ENCODE peak calls at places on chromosomes 16 and 17, in seven cellular contexts. S is substantia nigra; P is CD8-positive, alpha-beta T cell; K is RWPE1; Z is right lobe of liver; O is Peyer's patch; V is NT2/D1. L is an unnamed sample.
A peak's percentile ranks its signal among the peaks of the same experiment; 100 is the strongest.

GRCh38 chr17:79026345-79027273 is 2.6 kb downstream of the C1QTNF1 start:
- DNase-seq in S (no peak), P (no peak), K (peak; percentile 90), Z (peak; percentile 45), O (peak; percentile 79), V (no peak), L (no peak)

GRCh38 chr17:41772218-41772585 is 14.3 kb downstream of the JUP start:
- DNase-seq in S (no peak), P (no peak), K (peak; percentile 70), Z (peak; percentile 63), O (peak; percentile 84), V (no peak), L (no peak)

GRCh38 chr17:55774834-55775233 is 24.0 kb downstream of the PCTP start:
- DNase-seq in S (peak; percentile 13), P (no peak), K (no peak), Z (no peak), O (no peak), V (no peak), L (no peak)

GRCh38 chr16:10902999-10903398 is 26.0 kb downstream of the CIITA start:
- DNase-seq in S (no peak), P (no peak), K (no peak), Z (no peak), O (no peak), V (no peak), L (no peak)

GRCh38 chr17:58328195-58329034 is at the start of gene TSPOAP1:
- DNase-seq in S (peak; percentile 75), P (peak; percentile 60), K (no peak), Z (no peak), O (peak; percentile 54), V (no peak), L (no peak)

GRCh38 chr17:35241520-35241919 is 1.4 kb upstream of the SLFN5 start:
- DNase-seq in S (no peak), P (peak; percentile 18), K (no peak), Z (peak; percentile 47), O (no peak), V (no peak), L (no peak)

GRCh38 chr17:28684963-28685362 is 23.0 kb downstream of the SUPT6H start:
- DNase-seq in S (peak; percentile 58), P (no peak), K (no peak), Z (no peak), O (peak; percentile 48), V (no peak), L (no peak)

GRCh38 chr16:54780266-54780665 is 150.4 kb upstream of the IRX5 start:
- DNase-seq in S (no peak), P (no peak), K (no peak), Z (no peak), O (no peak), V (no peak), L (no peak)

GRCh38 chr17:64984776-64985521 is 65.7 kb upstream of the LRRC37A3 start:
- DNase-seq in S (no peak), P (peak; percentile 42), K (no peak), Z (peak; percentile 14), O (no peak), V (no peak), L (no peak)

GRCh38 chr17:40901981-40902862 is 17.2 kb upstream of the KRT20 start:
- DNase-seq in S (no peak), P (no peak), K (peak; percentile 84), Z (no peak), O (peak; percentile 61), V (no peak), L (no peak)

GRCh38 chr17:48429638-48430586 is at the start of gene SKAP1:
- DNase-seq in S (no peak), P (peak; percentile 55), K (no peak), Z (no peak), O (peak; percentile 68), V (no peak), L (no peak)

GRCh38 chr17:40953876-40954275 is 12.9 kb downstream of the KRT39 start:
- DNase-seq in S (no peak), P (no peak), K (peak; percentile 85), Z (no peak), O (no peak), V (no peak), L (no peak)

GRCh38 chr17:73760186-73760758 is 116.0 kb upstream of the SDK2 start:
- DNase-seq in S (no peak), P (no peak), K (no peak), Z (no peak), O (no peak), V (no peak), L (peak; percentile 63)

GRCh38 chr17:60075981-60076380 is 2.7 kb downstream of the HEATR6 start:
- DNase-seq in S (no peak), P (no peak), K (no peak), Z (no peak), O (no peak), V (no peak), L (no peak)

GRCh38 chr17:77002103-77003045 is 134.2 kb downstream of the MGAT5B start:
- DNase-seq in S (peak; percentile 17), P (no peak), K (peak; percentile 87), Z (no peak), O (no peak), V (peak; percentile 60), L (no peak)

GRCh38 chr16:29915590-29916247 is 10.3 kb downstream of the KCTD13 start:
- DNase-seq in S (no peak), P (no peak), K (no peak), Z (no peak), O (no peak), V (no peak), L (no peak)

GRCh38 chr17:73936908-73937627 is 266.4 kb upstream of the RPL38 start:
- DNase-seq in S (no peak), P (no peak), K (no peak), Z (no peak), O (no peak), V (no peak), L (no peak)

GRCh38 chr16:9706217-9706616 is 476.0 kb downstream of the GRIN2A start:
- DNase-seq in S (no peak), P (no peak), K (no peak), Z (no peak), O (no peak), V (no peak), L (no peak)

GRCh38 chr17:69300222-69300621 is 26.7 kb downstream of the ABCA5 start:
- DNase-seq in S (no peak), P (no peak), K (no peak), Z (no peak), O (no peak), V (no peak), L (no peak)

L was measured in iPS DF 19.7.